ENCODE peak calls at places on chromosomes 7 and 10, in seven cellular contexts. H is SK-N-SH, S is A549, M is WTC11, X is HepG2, A is GM12878, T is H1. L is an unnamed sample.

GRCh38 chr10:59337254-59337653 is 25.1 kb downstream of the FAM13C start:
- DNase-seq in T (no peak), H (no peak), X (peak), S (no peak), A (no peak), M (no peak), L (peak)

GRCh38 chr10:7767209-7767608 is 20.6 kb downstream of the KIN start:
- DNase-seq in M (no peak), A (no peak), H (no peak), X (no peak), S (no peak), T (no peak), L (peak)

GRCh38 chr7:92695308-92696261 is 105.4 kb upstream of the FAM133B start:
- DNase-seq in S (peak), T (peak), H (no peak), X (peak), M (peak), A (no peak), L (peak)

GRCh38 chr7:100588438-100588837 is 2.3 kb downstream of the FBXO24 start:
- DNase-seq in T (no peak), A (no peak), H (peak), S (no peak), M (no peak), X (no peak), L (peak)

GRCh38 chr10:64463406-64463805 is 942.2 kb downstream of the REEP3 start:
- DNase-seq in M (no peak), S (no peak), A (no peak), T (no peak), X (no peak), H (no peak), L (no peak)

GRCh38 chr10:102580230-102580629 is 64.0 kb upstream of the TRIM8 start:
- DNase-seq in M (no peak), X (no peak), A (no peak), H (no peak), S (no peak), T (no peak), L (peak)

GRCh38 chr7:150871601-150872000 is 19.3 kb downstream of the AOC1 start:
- DNase-seq in A (no peak), X (no peak), T (no peak), S (no peak), M (no peak), H (no peak), L (no peak)

GRCh38 chr7:50667338-50667737 is 102.1 kb upstream of the DDC start:
- DNase-seq in T (no peak), A (no peak), S (no peak), M (no peak), H (no peak), X (no peak), L (no peak)

GRCh38 chr7:42254217-42254616 is 17.2 kb upstream of the GLI3 start:
- DNase-seq in M (no peak), T (no peak), X (no peak), S (no peak), A (no peak), H (no peak), L (peak)

GRCh38 chr10:86749835-86750234 is 6.6 kb upstream of the BMPR1A start:
- DNase-seq in T (no peak), M (no peak), A (no peak), X (no peak), S (no peak), H (no peak), L (no peak)

GRCh38 chr7:151086802-151087246 is 549 bp downstream of the AGAP3 start:
- DNase-seq in H (peak), S (no peak), A (no peak), X (no peak), T (peak), M (peak), L (no peak)

GRCh38 chr7:36652431-36652830 is 71.9 kb downstream of the AOAH start:
- DNase-seq in X (no peak), H (no peak), T (no peak), M (no peak), S (no peak), A (no peak), L (peak)

GRCh38 chr7:28675429-28675828 is 263.1 kb downstream of the CREB5 start:
- DNase-seq in X (no peak), H (no peak), M (no peak), T (no peak), A (no peak), S (no peak), L (no peak)

GRCh38 chr10:43045631-43046287 is 31.1 kb upstream of the RET start:
- DNase-seq in S (no peak), T (no peak), X (no peak), H (peak), A (no peak), M (no peak), L (no peak)

GRCh38 chr7:149423441-149423970 is 37.4 kb downstream of the ZNF777 start:
- DNase-seq in T (no peak), H (no peak), S (no peak), A (no peak), X (no peak), M (no peak), L (no peak)

GRCh38 chr7:22356855-22357310 is at the start of gene RAPGEF5:
- DNase-seq in H (peak), T (peak), X (no peak), S (peak), M (peak), A (no peak), L (no peak)

GRCh38 chr7:29278362-29279070 is 83.9 kb downstream of the CHN2 start:
- DNase-seq in T (peak), A (no peak), X (no peak), M (no peak), S (no peak), H (no peak), L (no peak)

GRCh38 chr10:42926831-42927230 is 144.2 kb downstream of the BMS1 start:
- DNase-seq in X (no peak), H (no peak), A (no peak), T (peak), M (peak), S (no peak), L (no peak)

GRCh38 chr10:17416442-17417211 is 37.8 kb downstream of the ST8SIA6 start:
- DNase-seq in H (no peak), A (no peak), M (no peak), X (no peak), T (no peak), S (no peak), L (no peak)

GRCh38 chr10:32650246-32650655 is 204.3 kb downstream of the CCDC7 start:
- DNase-seq in M (no peak), H (no peak), S (no peak), A (peak), X (no peak), T (no peak), L (no peak)

GRCh38 chr10:130398090-130398994 is 262.2 kb downstream of the GLRX3 start:
- DNase-seq in M (no peak), S (no peak), A (no peak), H (no peak), X (no peak), T (no peak), L (no peak)

GRCh38 chr7:148954766-148955165 is 70.7 kb upstream of the EZH2 start:
- DNase-seq in S (no peak), M (no peak), X (no peak), H (no peak), T (no peak), A (no peak), L (no peak)

GRCh38 chr7:82443801-82444219 is 233 bp upstream of the CACNA2D1 start:
- DNase-seq in X (no peak), H (peak), M (peak), T (peak), S (peak), A (no peak), L (peak)

GRCh38 chr10:72080042-72081035 is 8.0 kb downstream of the SPOCK2 start:
- DNase-seq in M (no peak), A (no peak), T (peak), S (no peak), X (no peak), H (no peak), L (no peak)

GRCh38 chr10:96339383-96339782 is 19.4 kb downstream of the OPALIN start:
- DNase-seq in T (peak), S (no peak), X (no peak), A (no peak), M (no peak), H (no peak), L (no peak)

GRCh38 chr10:96333091-96333490 is 25.7 kb downstream of the OPALIN start:
- DNase-seq in A (no peak), X (no peak), M (no peak), S (no peak), H (no peak), T (no peak), L (no peak)

GRCh38 chr10:96337106-96337505 is 21.7 kb downstream of the OPALIN start:
- DNase-seq in H (no peak), A (no peak), X (no peak), M (no peak), S (no peak), T (peak), L (no peak)

GRCh38 chr10:96338279-96338925 is 20.4 kb downstream of the OPALIN start:
- DNase-seq in M (no peak), H (no peak), X (no peak), T (no peak), A (no peak), S (no peak), L (no peak)

DNA sequence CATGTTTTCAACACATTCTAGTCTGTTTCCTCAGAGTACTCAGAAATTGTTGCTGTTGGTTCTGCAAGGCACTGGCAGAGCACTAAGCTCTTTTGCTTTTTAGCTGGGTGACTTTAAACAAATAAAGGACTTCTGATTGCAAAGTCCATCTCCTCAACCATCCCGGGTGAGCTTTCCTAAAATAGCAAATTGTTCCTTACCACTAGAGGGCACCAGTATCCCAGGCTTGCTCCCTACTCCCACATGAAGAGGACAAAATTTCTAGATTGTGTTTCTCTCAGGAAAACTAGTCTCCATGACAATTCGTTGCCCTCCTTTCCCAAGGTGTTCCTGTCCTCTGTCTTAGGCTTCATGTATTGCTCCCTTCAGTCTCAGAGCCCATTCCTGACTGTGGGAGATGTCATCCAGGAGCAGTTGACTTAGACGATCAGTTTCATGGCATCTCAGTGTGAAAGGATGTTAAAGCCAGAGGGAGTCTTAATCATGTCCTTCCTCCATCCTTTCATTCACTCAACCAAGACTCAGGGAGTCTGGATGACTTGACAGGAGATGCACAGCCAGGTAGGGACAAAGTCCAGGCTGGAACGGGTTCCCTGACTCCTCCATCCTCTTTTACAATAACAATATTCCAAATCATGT is 23.8 kb downstream of the OPALIN start:
- DNase-seq in M (no peak), S (peak), A (no peak), T (peak), H (peak), X (peak), L (peak)
- TF ChIP-seq USF2 in M (no peak), S (no peak), A (no peak), T (no peak), H (no peak), X (no peak), L (no peak)

GRCh38 chr10:4522296-4523000 is 303.6 kb upstream of the AKR1E2 start:
- DNase-seq in T (no peak), H (no peak), M (no peak), A (peak), X (no peak), S (no peak), L (no peak)
- TF ChIP-seq USF2 in T (no peak), H (no peak), M (no peak), A (no peak), X (no peak), S (no peak), L (no peak)

DNA sequence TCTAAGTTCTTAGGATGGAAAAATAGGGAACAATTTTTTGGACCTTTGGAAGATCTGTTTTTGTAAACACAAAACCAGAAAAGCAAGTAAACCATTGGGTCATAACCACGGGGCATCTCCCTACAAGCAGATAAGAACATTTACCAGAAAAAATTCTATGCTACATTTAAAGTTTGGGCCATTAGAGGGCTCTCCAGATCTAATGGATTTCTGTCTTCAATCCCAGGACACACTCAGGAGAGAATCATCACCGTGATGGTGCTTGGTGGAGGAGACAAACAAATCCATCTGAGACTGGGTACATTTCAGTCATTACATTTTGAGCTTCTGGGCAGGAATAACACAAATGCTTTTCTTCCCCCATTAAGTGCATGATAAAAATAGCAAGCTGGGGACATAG is 178.4 kb upstream of the TARP start:
- DNase-seq in X (peak), H (peak), S (peak), M (no peak), T (no peak), A (no peak), L (peak)
- TF ChIP-seq USF2 in X (no peak), H (no peak), S (no peak), M (no peak), T (no peak), A (no peak), L (no peak)

DNA sequence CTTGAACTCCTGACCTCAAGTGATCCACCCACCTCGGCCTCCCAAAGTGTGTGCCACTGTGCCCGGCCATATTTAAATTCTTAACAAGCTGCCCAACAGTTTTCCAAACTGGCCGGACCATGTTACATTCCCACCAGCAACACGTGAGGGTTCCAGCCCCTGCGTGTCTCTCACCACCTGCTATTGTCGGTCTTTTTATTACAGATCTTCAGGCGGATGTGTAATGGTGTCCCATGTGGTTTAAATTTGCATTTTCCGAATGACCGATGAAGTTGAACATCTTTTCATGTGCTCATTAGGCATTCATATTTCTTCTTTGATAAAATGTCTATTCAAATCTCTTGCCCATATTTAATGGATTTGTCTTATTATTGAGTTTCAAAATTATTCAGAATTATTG is 11.5 kb downstream of the ELFN1 start:
- DNase-seq in S (no peak), M (no peak), A (no peak), H (no peak), X (no peak), T (no peak), L (no peak)
- TF ChIP-seq USF2 in S (no peak), M (no peak), A (no peak), H (no peak), X (no peak), T (no peak), L (no peak)

GRCh38 chr10:10662720-10663467 is 354.8 kb upstream of the CELF2 start:
- DNase-seq in T (no peak), S (no peak), A (no peak), M (no peak), X (no peak), H (no peak), L (no peak)
- TF ChIP-seq USF2 in T (no peak), S (no peak), A (no peak), M (no peak), X (no peak), H (no peak), L (no peak)

DNA sequence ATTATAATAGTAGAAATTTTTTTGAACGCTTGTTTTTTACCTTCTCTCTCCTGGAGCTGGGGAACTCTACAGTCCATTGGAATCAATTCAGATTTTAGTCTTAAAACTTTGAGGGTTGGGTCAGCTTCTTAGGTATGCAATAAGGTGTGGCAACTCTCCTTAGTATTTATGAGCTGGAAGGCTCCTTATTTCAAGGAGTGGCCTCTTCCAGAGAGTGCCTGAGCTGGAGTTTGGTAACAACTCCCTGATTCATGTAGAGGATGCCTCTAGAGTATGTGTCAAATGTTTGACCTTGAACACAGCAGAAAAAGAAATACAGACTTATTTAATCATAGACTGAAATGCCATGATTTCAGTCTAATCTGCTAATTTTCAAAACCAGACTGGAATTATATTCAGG is 11.1 kb downstream of the CDK14 start:
- DNase-seq in A (no peak), T (no peak), H (no peak), M (no peak), X (no peak), S (no peak), L (no peak)
- TF ChIP-seq USF2 in A (no peak), T (no peak), H (no peak), M (no peak), X (no peak), S (no peak), L (no peak)

DNA sequence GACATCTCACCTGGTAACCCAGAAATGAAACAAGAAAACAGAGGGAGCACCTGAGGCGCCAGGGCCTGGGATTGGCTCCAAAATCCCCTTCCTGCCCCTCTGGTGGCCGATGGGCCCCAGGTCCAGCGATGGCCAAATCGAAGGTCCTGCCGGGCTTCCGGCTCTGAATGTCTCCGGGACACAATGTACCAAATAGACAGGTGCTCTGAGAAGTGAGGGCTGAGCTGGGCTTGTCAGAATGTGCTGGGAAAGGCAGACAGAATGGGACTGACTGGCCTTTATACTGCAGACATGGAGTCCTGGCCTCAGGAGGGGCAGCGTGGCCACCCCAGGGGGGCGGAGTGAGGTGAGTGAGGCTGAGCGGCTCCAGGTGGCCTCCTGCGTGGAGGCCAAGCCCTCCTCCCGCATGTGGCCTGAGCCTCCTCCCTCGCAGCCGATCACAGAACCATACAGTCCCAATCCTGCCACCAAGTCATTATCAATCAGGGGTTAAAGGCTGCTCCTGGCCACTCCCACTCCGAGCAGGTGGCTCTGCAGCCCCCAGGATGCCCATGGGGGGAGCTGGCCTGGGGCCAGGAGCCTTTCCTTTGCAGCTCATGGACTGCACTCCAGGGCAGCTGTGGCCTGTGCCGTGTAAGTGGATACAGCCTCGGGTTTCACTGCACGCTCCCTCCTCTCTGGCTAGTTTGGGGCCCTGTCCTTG is 185.5 kb downstream of the ADARB2 start:
- DNase-seq in S (no peak), A (no peak), M (no peak), T (no peak), X (no peak), H (peak), L (no peak)
- TF ChIP-seq USF2 in S (no peak), A (no peak), M (no peak), T (no peak), X (no peak), H (no peak), L (no peak)

DNA sequence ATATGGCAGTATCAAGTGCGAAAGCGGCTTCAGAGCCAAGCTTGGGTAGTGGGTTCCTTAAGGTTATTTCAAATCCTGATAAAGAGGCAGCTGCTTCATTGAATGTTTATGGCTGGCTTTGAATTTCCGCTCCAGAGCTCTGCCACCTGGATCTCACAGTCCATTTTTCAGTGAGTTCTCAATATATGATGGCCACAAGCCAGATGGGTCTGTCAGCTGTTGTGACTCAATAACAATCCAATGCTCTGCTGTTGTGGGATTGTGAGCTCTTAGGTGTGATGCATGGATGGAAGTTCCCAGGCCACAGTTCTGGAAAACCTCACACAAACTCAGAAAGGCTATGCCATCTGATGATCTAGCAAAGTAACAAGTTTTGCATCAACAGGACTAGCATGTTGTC is 743.8 kb upstream of the LRRN3 start:
- DNase-seq in T (no peak), A (no peak), S (no peak), H (no peak), M (no peak), X (no peak), L (peak)
- TF ChIP-seq USF2 in T (no peak), A (no peak), S (no peak), H (no peak), M (no peak), X (no peak), L (no peak)

L was measured in IMR-90.